ENCODE peak calls at places on chromosomes 6 and 20, in six cellular contexts. One of them, this sample, is unnamed.

GRCh38 chr6:91149914-91150674 is 563.2 kb upstream of the MAP3K7 start:
- DNase-seq in pancreas: no peak
- DNase-seq in SJSA1: no peak
- DNase-seq in mucosa of descending colon: no peak
- DNase-seq in GM23248: no peak
- DNase-seq in cardiac fibroblast: no peak
- DNase-seq in this sample: no peak

GRCh38 chr6:130982060-130982459 is 81.0 kb downstream of the EPB41L2 start:
- DNase-seq in pancreas: no peak
- DNase-seq in SJSA1: no peak
- DNase-seq in mucosa of descending colon: no peak
- DNase-seq in GM23248: no peak
- DNase-seq in cardiac fibroblast: no peak
- DNase-seq in this sample: no peak

GRCh38 chr6:155303361-155303870 is 10.9 kb downstream of the TFB1M start:
- DNase-seq in pancreas: no peak
- DNase-seq in SJSA1: no peak
- DNase-seq in mucosa of descending colon: no peak
- DNase-seq in GM23248: no peak
- DNase-seq in cardiac fibroblast: no peak
- DNase-seq in this sample: peak; percentile 69

GRCh38 chr6:98775205-98775604 is 59.2 kb upstream of the POU3F2 start:
- DNase-seq in pancreas: no peak
- DNase-seq in SJSA1: no peak
- DNase-seq in mucosa of descending colon: no peak
- DNase-seq in GM23248: no peak
- DNase-seq in cardiac fibroblast: no peak
- DNase-seq in this sample: no peak

GRCh38 chr6:26550250-26550993 is 12.3 kb downstream of the HMGN4 start:
- DNase-seq in pancreas: no peak
- DNase-seq in SJSA1: peak; percentile 77
- DNase-seq in mucosa of descending colon: peak; percentile 73
- DNase-seq in GM23248: peak; percentile 75
- DNase-seq in cardiac fibroblast: peak; percentile 64
- DNase-seq in this sample: peak; percentile 70

GRCh38 chr20:11229772-11230171 is 556.0 kb upstream of the JAG1 start:
- DNase-seq in pancreas: peak; percentile 39
- DNase-seq in SJSA1: peak; percentile 65
- DNase-seq in mucosa of descending colon: peak; percentile 21
- DNase-seq in GM23248: peak; percentile 96
- DNase-seq in cardiac fibroblast: peak; percentile 98
- DNase-seq in this sample: peak; percentile 98

GRCh38 chr6:36372088-36372487 is 15.4 kb downstream of the ETV7 start:
- DNase-seq in pancreas: no peak
- DNase-seq in SJSA1: no peak
- DNase-seq in mucosa of descending colon: no peak
- DNase-seq in GM23248: no peak
- DNase-seq in cardiac fibroblast: no peak
- DNase-seq in this sample: no peak

GRCh38 chr20:57941572-57942381 is 232.0 kb upstream of the PMEPA1 start:
- DNase-seq in pancreas: peak; percentile 27
- DNase-seq in SJSA1: no peak
- DNase-seq in mucosa of descending colon: no peak
- DNase-seq in GM23248: no peak
- DNase-seq in cardiac fibroblast: no peak
- DNase-seq in this sample: no peak

GRCh38 chr6:156269751-156270369 is 507.3 kb upstream of the ARID1B start:
- DNase-seq in pancreas: no peak
- DNase-seq in SJSA1: no peak
- DNase-seq in mucosa of descending colon: no peak
- DNase-seq in GM23248: no peak
- DNase-seq in cardiac fibroblast: no peak
- DNase-seq in this sample: no peak

GRCh38 chr20:47063407-47063806 is 168.8 kb downstream of the EYA2 start:
- DNase-seq in pancreas: no peak
- DNase-seq in SJSA1: no peak
- DNase-seq in mucosa of descending colon: peak; percentile 73
- DNase-seq in GM23248: no peak
- DNase-seq in cardiac fibroblast: no peak
- DNase-seq in this sample: no peak

GRCh38 chr6:159823953-159824352 is 23.9 kb downstream of the PNLDC1 start:
- DNase-seq in pancreas: no peak
- DNase-seq in SJSA1: no peak
- DNase-seq in mucosa of descending colon: no peak
- DNase-seq in GM23248: no peak
- DNase-seq in cardiac fibroblast: no peak
- DNase-seq in this sample: no peak

GRCh38 chr6:83958250-83958685 is 75.3 kb upstream of the MRAP2 start:
- DNase-seq in pancreas: no peak
- DNase-seq in SJSA1: no peak
- DNase-seq in mucosa of descending colon: no peak
- DNase-seq in GM23248: no peak
- DNase-seq in cardiac fibroblast: no peak
- DNase-seq in this sample: no peak

GRCh38 chr6:136880748-136881460 is 41.2 kb upstream of the SLC35D3 start:
- DNase-seq in pancreas: no peak
- DNase-seq in SJSA1: no peak
- DNase-seq in mucosa of descending colon: no peak
- DNase-seq in GM23248: no peak
- DNase-seq in cardiac fibroblast: no peak
- DNase-seq in this sample: no peak

GRCh38 chr6:25034477-25034876 is 98.7 kb upstream of the RIPOR2 start:
- DNase-seq in pancreas: no peak
- DNase-seq in SJSA1: no peak
- DNase-seq in mucosa of descending colon: no peak
- DNase-seq in GM23248: no peak
- DNase-seq in cardiac fibroblast: no peak
- DNase-seq in this sample: no peak

GRCh38 chr6:43970068-43970912 is 157.0 kb downstream of the MRPL14 start:
- DNase-seq in pancreas: no peak
- DNase-seq in SJSA1: peak; percentile 36
- DNase-seq in mucosa of descending colon: no peak
- DNase-seq in GM23248: no peak
- DNase-seq in cardiac fibroblast: no peak
- DNase-seq in this sample: no peak

GRCh38 chr6:18431581-18431980 is 44.4 kb downstream of the RNF144B start:
- DNase-seq in pancreas: no peak
- DNase-seq in SJSA1: no peak
- DNase-seq in mucosa of descending colon: no peak
- DNase-seq in GM23248: no peak
- DNase-seq in cardiac fibroblast: peak; percentile 43
- DNase-seq in this sample: no peak

GRCh38 chr6:150813319-150813992 is 52.0 kb upstream of the MTHFD1L start:
- DNase-seq in pancreas: no peak
- DNase-seq in SJSA1: no peak
- DNase-seq in mucosa of descending colon: no peak
- DNase-seq in GM23248: peak; percentile 82
- DNase-seq in cardiac fibroblast: peak; percentile 61
- DNase-seq in this sample: no peak

GRCh38 chr20:21102252-21102609 is 3.9 kb downstream of the LINC00237 start:
- DNase-seq in pancreas: no peak
- DNase-seq in SJSA1: no peak
- DNase-seq in mucosa of descending colon: no peak
- DNase-seq in GM23248: no peak
- DNase-seq in cardiac fibroblast: no peak
- DNase-seq in this sample: no peak

GRCh38 chr6:70593118-70593486 is 26.4 kb downstream of the SDHAF4 start:
- DNase-seq in pancreas: no peak
- DNase-seq in SJSA1: no peak
- DNase-seq in mucosa of descending colon: no peak
- DNase-seq in GM23248: no peak
- DNase-seq in cardiac fibroblast: no peak
- DNase-seq in this sample: no peak

GRCh38 chr20:43383026-43383795 is 74.5 kb upstream of the SRSF6 start:
- DNase-seq in pancreas: no peak
- DNase-seq in SJSA1: no peak
- DNase-seq in mucosa of descending colon: no peak
- DNase-seq in GM23248: peak; percentile 65
- DNase-seq in cardiac fibroblast: no peak
- DNase-seq in this sample: peak; percentile 61

DNA sequence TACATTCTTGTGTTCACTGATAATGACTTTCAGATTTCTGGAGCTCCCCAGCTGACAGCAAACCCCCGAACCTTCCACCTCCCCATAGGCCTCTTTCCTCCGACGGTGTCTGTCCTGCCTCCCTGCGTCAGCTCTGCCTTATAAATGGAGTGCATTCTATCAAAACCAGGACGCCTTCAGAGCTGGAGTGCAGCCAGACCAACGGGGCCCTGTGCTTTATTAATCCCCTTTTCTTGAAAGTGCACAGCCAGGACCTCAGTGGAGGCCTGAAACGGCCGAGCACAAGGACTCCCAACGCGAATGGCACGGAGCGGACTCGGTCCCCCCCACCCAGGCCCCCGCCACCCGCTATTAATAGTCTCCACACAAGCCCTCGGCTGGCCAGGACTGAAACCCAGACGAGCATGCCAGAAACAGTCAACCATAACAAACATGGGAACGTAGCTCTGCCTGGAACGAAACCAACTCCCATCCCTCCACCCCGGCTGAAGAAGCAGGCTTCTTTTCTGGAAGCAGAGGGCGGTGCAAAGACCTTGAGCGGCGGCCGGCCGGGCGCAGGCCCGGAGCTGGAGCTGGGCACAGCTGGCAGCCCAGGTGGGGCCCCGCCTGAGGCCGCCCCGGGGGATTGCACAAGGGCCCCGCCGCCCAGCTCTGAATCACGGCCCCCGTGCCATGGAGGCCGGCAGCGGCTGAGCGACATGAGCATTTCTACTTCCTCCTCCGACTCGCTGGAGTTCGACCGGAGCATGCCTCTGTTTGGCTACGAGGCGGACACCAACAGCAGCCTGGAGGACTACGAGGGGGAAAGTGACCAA is 42.3 kb upstream of the NAA20 start:
- DNase-seq in pancreas: peak; percentile 95
- DNase-seq in SJSA1: peak; percentile 85
- DNase-seq in mucosa of descending colon: peak; percentile 68
- DNase-seq in GM23248: peak; percentile 96
- DNase-seq in cardiac fibroblast: peak; percentile 88
- DNase-seq in this sample: peak; percentile 94
- H3K4me3 ChIP-seq in pancreas: peak overlapping the region; percentile 57
- H3K4me3 ChIP-seq in SJSA1: peak overlapping the region; percentile 55
- H3K4me3 ChIP-seq in mucosa of descending colon: peak overlapping the region; percentile 9
- H3K4me3 ChIP-seq in GM23248: peak overlapping the region; percentile 95
- H3K4me3 ChIP-seq in cardiac fibroblast: peak overlapping the region; percentile 58
- H3K4me3 ChIP-seq in this sample: no peak overlapping the region

DNA sequence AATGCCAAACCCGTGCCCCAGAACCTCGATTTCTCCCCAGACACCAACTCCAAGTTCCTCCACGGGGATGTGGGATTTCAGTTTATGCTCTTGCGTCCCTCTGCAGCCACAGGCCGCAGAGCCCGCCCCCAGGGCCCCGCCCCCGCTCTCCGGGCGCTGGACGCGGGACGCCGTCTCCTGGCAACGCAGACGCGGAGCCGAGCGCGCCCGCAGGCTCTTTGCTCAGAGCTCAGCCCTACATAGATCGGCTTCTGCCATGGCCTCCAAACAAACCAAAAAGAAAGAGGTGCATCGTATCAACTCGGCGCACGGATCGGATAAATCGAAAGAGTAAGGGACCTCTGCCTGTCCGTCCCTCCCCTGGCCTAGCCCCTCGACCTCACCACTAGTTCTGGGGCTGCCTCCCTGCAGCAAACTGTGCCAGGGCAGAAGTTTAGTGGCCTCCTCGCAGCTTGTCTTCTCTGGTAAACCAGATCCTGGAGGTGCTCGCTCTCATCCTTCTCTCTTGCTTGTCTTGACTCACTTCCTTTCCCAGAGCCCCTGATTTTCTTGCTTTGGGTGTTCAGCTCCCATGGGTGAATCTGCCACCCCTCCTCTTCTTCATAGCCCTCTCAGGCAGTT is at the start of gene ADGB:
- DNase-seq in pancreas: peak; percentile 46
- DNase-seq in SJSA1: peak; percentile 54
- DNase-seq in mucosa of descending colon: peak; percentile 80
- DNase-seq in GM23248: peak; percentile 77
- DNase-seq in cardiac fibroblast: peak; percentile 53
- DNase-seq in this sample: peak; percentile 80
- H3K4me3 ChIP-seq in pancreas: peak within 1 kb of the TSS; percentile 21
- H3K4me3 ChIP-seq in SJSA1: peak within 1 kb of the TSS; percentile 32
- H3K4me3 ChIP-seq in mucosa of descending colon: no peak within 1 kb of the TSS
- H3K4me3 ChIP-seq in GM23248: peak within 1 kb of the TSS; percentile 77
- H3K4me3 ChIP-seq in cardiac fibroblast: peak within 1 kb of the TSS; percentile 46
- H3K4me3 ChIP-seq in this sample: peak within 1 kb of the TSS; percentile 27

DNA sequence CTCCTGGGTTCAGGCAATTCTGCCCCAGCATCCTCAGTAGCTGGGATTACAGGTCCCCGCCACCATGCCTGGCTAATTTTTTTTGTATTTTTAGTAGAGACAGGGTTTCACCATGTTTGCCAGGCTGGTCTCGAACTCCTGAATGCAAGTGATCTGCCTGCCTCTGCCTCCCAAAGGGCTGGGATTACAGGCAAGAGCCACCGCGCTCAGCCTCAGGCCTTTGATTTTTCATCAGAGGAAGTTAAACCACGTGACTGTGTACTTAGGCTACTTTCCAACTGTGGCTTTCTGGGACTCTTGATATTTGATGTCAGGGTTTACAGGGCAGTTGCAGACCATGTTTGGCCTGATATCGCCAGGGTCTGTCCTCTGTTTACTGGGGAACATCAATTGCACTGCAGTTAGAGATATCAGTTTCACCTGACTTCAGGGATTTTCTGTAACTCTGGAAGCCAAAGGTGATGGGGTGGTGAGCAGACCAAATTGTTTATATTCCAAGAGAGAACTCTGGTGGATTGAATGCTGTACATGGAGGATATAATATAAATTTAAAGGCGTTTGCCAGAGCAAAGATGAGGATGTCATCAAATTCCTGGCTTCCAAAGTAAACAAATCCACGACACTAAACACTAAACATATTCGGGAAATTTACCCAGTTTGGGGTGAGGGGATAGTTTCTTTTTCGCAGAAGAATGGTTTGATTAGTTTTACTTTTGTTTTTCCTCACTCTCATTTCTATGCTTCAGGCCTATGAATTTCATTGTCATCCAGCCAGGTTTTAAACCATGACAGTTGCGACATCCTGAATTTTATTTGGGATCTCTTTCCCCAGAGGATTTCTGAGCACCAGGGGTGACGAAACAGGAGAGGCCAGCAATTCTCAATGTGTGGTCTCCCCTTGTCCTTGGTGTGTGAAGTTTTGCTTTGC is 4.2 kb downstream of the PSMF1 start:
- DNase-seq in pancreas: peak; percentile 67
- DNase-seq in SJSA1: peak; percentile 61
- DNase-seq in mucosa of descending colon: peak; percentile 58
- DNase-seq in GM23248: peak; percentile 66
- DNase-seq in cardiac fibroblast: peak; percentile 72
- DNase-seq in this sample: peak; percentile 71
- H3K4me3 ChIP-seq in pancreas: no peak overlapping the region
- H3K4me3 ChIP-seq in SJSA1: peak overlapping the region; percentile 16
- H3K4me3 ChIP-seq in mucosa of descending colon: no peak overlapping the region
- H3K4me3 ChIP-seq in GM23248: peak overlapping the region; percentile 28
- H3K4me3 ChIP-seq in cardiac fibroblast: no peak overlapping the region
- H3K4me3 ChIP-seq in this sample: no peak overlapping the region

DNA sequence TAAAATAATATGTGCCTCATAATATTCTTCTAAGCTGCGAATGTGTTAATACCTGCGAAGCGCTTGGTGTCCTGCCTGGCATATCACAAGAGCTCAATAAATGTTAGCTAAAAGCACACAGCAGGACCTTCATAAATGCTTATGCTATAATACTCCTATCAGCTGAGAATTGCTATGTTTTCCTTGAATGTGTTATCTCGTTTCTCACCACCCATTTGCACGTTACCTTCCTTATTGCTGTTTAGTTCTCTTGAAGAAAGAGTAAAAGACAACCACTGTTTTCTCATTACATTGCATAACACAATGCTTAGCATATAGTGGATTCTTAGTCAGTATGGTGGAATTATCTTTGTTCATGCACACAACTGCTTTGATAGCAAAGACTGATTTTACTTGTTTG is 76.6 kb downstream of the EDN1 start:
- DNase-seq in pancreas: no peak
- DNase-seq in SJSA1: no peak
- DNase-seq in mucosa of descending colon: no peak
- DNase-seq in GM23248: no peak
- DNase-seq in cardiac fibroblast: no peak
- DNase-seq in this sample: no peak
- H3K4me3 ChIP-seq in pancreas: no peak overlapping the region
- H3K4me3 ChIP-seq in SJSA1: no peak overlapping the region
- H3K4me3 ChIP-seq in mucosa of descending colon: no peak overlapping the region
- H3K4me3 ChIP-seq in GM23248: no peak overlapping the region
- H3K4me3 ChIP-seq in cardiac fibroblast: no peak overlapping the region
- H3K4me3 ChIP-seq in this sample: no peak overlapping the region

This sample was measured in cardiac muscle cell.